ENCODE peak calls at places on chromosome 5, in eight cellular contexts. Q, H, L, N, I, A, W and Y are unnamed samples.

GRCh38 chr5:43231977-43232376 is 40.0 kb downstream of the NIM1K start:
- DNase-seq in Q (peak), W (no peak), H (peak), I (no peak), L (peak), A (no peak), N (no peak), Y (no peak)

GRCh38 chr5:14665110-14665822 is 748 bp downstream of the OTULIN start:
- DNase-seq in Q (peak), I (peak), N (no peak), A (no peak), W (peak), L (peak), H (no peak), Y (no peak)

GRCh38 chr5:150542933-150543445 is 35.1 kb downstream of the NDST1 start:
- DNase-seq in H (no peak), Q (no peak), N (no peak), A (no peak), L (no peak), W (peak), I (no peak), Y (no peak)

GRCh38 chr5:169097374-169097831 is 203.5 kb downstream of the SLIT3 start:
- DNase-seq in W (no peak), L (peak), H (no peak), N (no peak), A (no peak), Q (no peak), I (no peak), Y (no peak)

GRCh38 chr5:134590992-134591659 is 41.5 kb downstream of the SAR1B start:
- DNase-seq in N (no peak), H (no peak), Q (peak), I (peak), L (peak), W (peak), A (peak), Y (peak)

GRCh38 chr5:13378073-13378472 is 566.4 kb downstream of the DNAH5 start:
- DNase-seq in Q (peak), A (no peak), I (no peak), N (no peak), L (no peak), H (no peak), W (no peak), Y (no peak)

GRCh38 chr5:170437621-170438375 is 48.6 kb upstream of the KCNMB1 start:
- DNase-seq in W (no peak), Q (no peak), L (no peak), N (no peak), H (no peak), I (no peak), A (peak), Y (no peak)

GRCh38 chr5:88659529-88660325 is 223.3 kb downstream of the MEF2C start:
- DNase-seq in Q (no peak), I (peak), A (no peak), W (no peak), N (no peak), L (peak), H (peak), Y (peak)

GRCh38 chr5:112154940-112155686 is 264.0 kb downstream of the EPB41L4A start:
- DNase-seq in I (no peak), W (no peak), L (no peak), A (no peak), H (no peak), N (no peak), Q (peak), Y (no peak)

GRCh38 chr5:112862085-112862484 is 998 bp downstream of the SRP19 start:
- DNase-seq in I (no peak), N (no peak), W (no peak), A (no peak), L (peak), H (no peak), Q (no peak), Y (no peak)

GRCh38 chr5:88094403-88094802 is 174.2 kb downstream of the TMEM161B start:
- DNase-seq in A (no peak), H (no peak), L (no peak), N (no peak), I (no peak), Q (no peak), W (no peak), Y (no peak)

GRCh38 chr5:90606539-90606938 is 47.9 kb downstream of the ADGRV1 start:
- DNase-seq in Q (peak), W (no peak), N (no peak), I (no peak), L (no peak), H (no peak), A (no peak), Y (no peak)

GRCh38 chr5:145130996-145131395 is 704.1 kb downstream of the PRELID2 start:
- DNase-seq in H (no peak), Q (no peak), W (no peak), L (no peak), A (no peak), I (no peak), N (no peak), Y (no peak)

GRCh38 chr5:171953860-171954701 is 52.4 kb downstream of the FBXW11 start:
- DNase-seq in A (no peak), W (no peak), H (no peak), L (no peak), N (no peak), I (no peak), Q (peak), Y (no peak)

GRCh38 chr5:139445325-139446170 is 6.2 kb upstream of the DNAJC18 start:
- DNase-seq in W (no peak), H (no peak), A (no peak), I (no peak), N (no peak), L (no peak), Q (peak), Y (no peak)

GRCh38 chr5:34717426-34718327 is 61.5 kb downstream of the RAI14 start:
- DNase-seq in W (no peak), A (no peak), Q (peak), H (peak), N (no peak), I (no peak), L (peak), Y (no peak)

GRCh38 chr5:87756951-87757350 is 344.2 kb upstream of the CCNH start:
- DNase-seq in N (no peak), A (no peak), W (no peak), Q (no peak), L (no peak), I (no peak), H (no peak), Y (no peak)

GRCh38 chr5:130279386-130279785 is 375.1 kb downstream of the CHSY3 start:
- DNase-seq in L (no peak), Q (peak), W (no peak), I (no peak), H (no peak), A (no peak), N (no peak), Y (no peak)

GRCh38 chr5:99032234-99033013 is 103.6 kb upstream of the CHD1 start:
- DNase-seq in H (peak), N (peak), L (peak), W (peak), I (peak), Q (peak), A (no peak), Y (peak)

GRCh38 chr5:154220625-154221024 is 30.1 kb downstream of the GALNT10 start:
- DNase-seq in L (no peak), H (no peak), N (no peak), W (no peak), A (no peak), Q (peak), I (no peak), Y (no peak)

GRCh38 chr5:135999396-136000139 is 29.2 kb upstream of the TGFBI start:
- DNase-seq in H (no peak), N (no peak), L (peak), W (no peak), A (no peak), Q (peak), I (no peak), Y (no peak)

GRCh38 chr5:8376478-8376877 is 507.5 kb downstream of the MTRR start:
- DNase-seq in L (no peak), A (no peak), W (no peak), Q (no peak), I (no peak), H (no peak), N (no peak), Y (no peak)

GRCh38 chr5:158301186-158301585 is 442.2 kb upstream of the CLINT1 start:
- DNase-seq in I (no peak), Q (no peak), N (no peak), A (no peak), W (no peak), L (no peak), H (no peak), Y (no peak)

GRCh38 chr5:57902035-57902434 is 419.4 kb upstream of the ACTBL2 start:
- DNase-seq in H (no peak), L (no peak), Q (peak), A (no peak), N (no peak), I (no peak), W (no peak), Y (no peak)

GRCh38 chr5:77852514-77853352 is 76.6 kb upstream of the TBCA start:
- DNase-seq in H (peak), I (peak), A (no peak), Q (peak), W (peak), N (no peak), L (peak), Y (peak)

GRCh38 chr5:64497390-64497789 is 8.4 kb upstream of the RGS7BP start:
- DNase-seq in A (no peak), L (no peak), Q (peak), N (no peak), I (no peak), H (no peak), W (no peak), Y (no peak)

GRCh38 chr5:83095973-83096539 is 18.7 kb downstream of the XRCC4 start:
- DNase-seq in A (no peak), H (no peak), L (no peak), W (no peak), N (no peak), I (no peak), Q (peak), Y (no peak)

GRCh38 chr5:60844429-60844890 is 391 bp upstream of the ELOVL7 start:
- DNase-seq in W (no peak), N (no peak), L (no peak), I (no peak), H (no peak), Q (peak), A (no peak), Y (peak)

GRCh38 chr5:113507601-113508000 is 5.9 kb upstream of the YTHDC2 start:
- DNase-seq in N (no peak), H (no peak), L (no peak), I (no peak), A (no peak), W (no peak), Q (no peak), Y (no peak)

GRCh38 chr5:127705120-127705892 is 2.1 kb downstream of the CCDC192 start:
- DNase-seq in H (no peak), Q (peak), W (no peak), A (no peak), L (no peak), I (no peak), N (no peak), Y (no peak)

GRCh38 chr5:77843570-77844407 is 67.7 kb upstream of the TBCA start:
- DNase-seq in Q (peak), H (peak), I (no peak), N (no peak), L (peak), A (no peak), W (no peak), Y (no peak)

GRCh38 chr5:39716532-39716971 is 291.8 kb upstream of the DAB2 start:
- DNase-seq in H (peak), N (no peak), A (no peak), W (peak), I (peak), L (peak), Q (peak), Y (peak)

GRCh38 chr5:135126688-135127603 is 92.9 kb upstream of the PITX1 start:
- DNase-seq in L (no peak), A (no peak), I (no peak), W (peak), Q (no peak), N (no peak), H (no peak), Y (no peak)

GRCh38 chr5:62466228-62466627 is 53.7 kb downstream of the IPO11 start:
- DNase-seq in H (no peak), Q (peak), L (no peak), N (no peak), A (no peak), W (no peak), I (no peak), Y (no peak)

GRCh38 chr5:63961598-63962161 is 565 bp downstream of the HTR1A start:
- DNase-seq in N (no peak), Q (no peak), A (no peak), I (peak), H (peak), L (peak), W (no peak), Y (peak)

GRCh38 chr5:134417707-134418106 is 6.0 kb upstream of the CDKN2AIPNL start:
- DNase-seq in A (no peak), L (no peak), W (no peak), N (no peak), I (no peak), Q (no peak), H (no peak), Y (no peak)

GRCh38 chr5:137350791-137351190 is 148.3 kb downstream of the SPOCK1 start:
- DNase-seq in W (no peak), I (no peak), Q (no peak), N (no peak), L (no peak), H (no peak), A (no peak), Y (no peak)

DNA sequence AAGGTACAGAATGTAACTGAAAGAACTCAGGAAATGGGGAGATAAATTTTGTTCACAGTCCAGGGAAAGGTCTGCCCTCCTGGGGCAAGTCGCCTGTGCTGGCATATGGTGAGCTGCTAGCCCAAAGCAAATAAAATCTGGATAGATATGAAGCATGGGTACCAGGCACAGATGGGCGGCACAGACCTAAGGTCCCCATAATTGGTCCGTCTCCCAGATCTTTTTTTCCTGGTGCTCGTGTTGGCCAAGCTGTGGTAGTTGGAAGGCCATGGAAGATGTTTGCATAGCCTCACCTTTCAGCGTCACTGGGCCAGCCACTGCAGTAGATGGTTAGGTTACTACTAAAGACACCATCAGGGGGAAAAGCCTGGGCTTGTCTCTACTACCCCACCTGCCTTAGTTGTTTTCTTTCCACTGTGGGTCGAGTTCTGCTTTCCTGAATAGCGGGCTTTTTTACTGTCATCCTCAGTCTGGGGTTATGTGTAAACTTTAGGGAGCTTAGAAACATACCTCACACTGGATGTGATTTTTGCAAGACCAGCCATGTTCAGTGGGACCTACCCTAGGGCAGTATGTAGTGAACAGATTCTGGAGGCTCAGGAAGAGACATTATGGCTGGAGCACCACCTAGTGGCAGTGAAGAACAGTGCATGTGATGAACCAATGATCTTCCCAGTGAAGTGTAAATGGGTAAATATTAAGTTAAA is 24.2 kb upstream of the GLRX start:
- DNase-seq in W (peak), Q (peak), N (peak), L (peak), I (peak), H (peak), A (peak), Y (peak)
- TF ChIP-seq CTCF in W (peak), Q (peak), N (peak), L (peak), I (peak), H (peak), A (peak), Y (peak)

GRCh38 chr5:181088289-181088688 is 42.7 kb downstream of the OR2V1 start:
- DNase-seq in H (peak), Q (no peak), L (peak), N (no peak), I (no peak), W (no peak), A (no peak), Y (no peak)
- TF ChIP-seq CTCF in H (no peak), Q (peak), L (peak), N (no peak), I (peak), W (peak), A (peak), Y (peak)

DNA sequence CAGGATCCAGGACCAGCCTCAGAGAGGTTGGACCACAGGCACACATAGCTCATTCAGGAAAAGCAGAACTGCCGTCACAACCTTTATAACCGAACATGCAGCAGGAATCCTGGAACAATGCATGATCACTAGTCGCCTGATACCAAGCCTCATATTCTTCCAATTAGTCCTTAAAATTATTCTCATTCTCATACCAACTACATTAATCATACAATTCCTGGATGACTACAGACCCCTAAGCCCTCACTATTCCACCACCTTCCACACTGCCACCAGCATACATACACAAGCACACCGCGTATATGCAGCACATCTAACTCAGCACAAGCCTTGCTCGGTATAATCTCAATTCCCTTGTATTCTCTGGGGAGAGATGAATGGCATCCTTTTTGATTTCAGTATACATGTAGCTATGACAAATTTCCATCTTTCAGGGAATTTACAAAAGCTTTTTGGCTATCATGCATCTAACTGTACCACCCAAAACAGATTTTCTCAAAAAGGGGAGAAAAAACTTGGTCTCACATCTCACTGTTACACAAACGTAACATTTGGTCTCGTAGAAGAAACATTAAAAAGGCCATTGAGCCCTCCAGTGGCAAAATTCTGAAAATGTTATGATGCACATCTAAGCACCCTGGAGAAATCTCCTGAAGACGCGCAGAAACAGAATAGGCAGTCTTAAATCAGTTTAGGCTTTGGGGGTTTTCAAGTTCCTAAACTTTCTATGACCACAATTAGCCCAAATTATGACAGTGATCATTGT is 46.2 kb downstream of the MCTP1 start:
- DNase-seq in H (no peak), I (no peak), L (no peak), W (no peak), N (no peak), Q (peak), A (no peak), Y (no peak)
- TF ChIP-seq CTCF in H (no peak), I (no peak), L (peak), W (no peak), N (peak), Q (peak), A (peak), Y (peak)

GRCh38 chr5:74015716-74016115 is 389.7 kb downstream of the ARHGEF28 start:
- DNase-seq in L (no peak), I (no peak), Q (no peak), N (no peak), H (no peak), A (no peak), W (no peak), Y (no peak)

GRCh38 chr5:74017112-74017511 is 391.1 kb downstream of the ARHGEF28 start:
- DNase-seq in W (no peak), H (no peak), L (peak), N (no peak), I (no peak), A (no peak), Q (no peak), Y (no peak)

GRCh38 chr5:74017786-74018211 is 391.8 kb downstream of the ARHGEF28 start:
- DNase-seq in L (peak), W (no peak), N (peak), A (no peak), Q (peak), H (no peak), I (no peak), Y (no peak)

GRCh38 chr5:74013222-74013621 is 387.2 kb downstream of the ARHGEF28 start:
- DNase-seq in W (no peak), A (no peak), Q (no peak), L (no peak), I (no peak), N (no peak), H (no peak), Y (no peak)

GRCh38 chr5:74016373-74016772 is 390.4 kb downstream of the ARHGEF28 start:
- DNase-seq in W (no peak), L (peak), I (no peak), N (no peak), H (peak), Q (no peak), A (no peak), Y (peak)
- TF ChIP-seq CTCF in W (no peak), L (peak), I (peak), N (no peak), H (peak), Q (peak), A (no peak), Y (no peak)

GRCh38 chr5:141636413-141637265 is at the start of the genes HDAC3 and RELL2:
- DNase-seq in Q (peak), W (peak), L (peak), N (peak), H (peak), I (peak), A (peak), Y (peak)

GRCh38 chr5:141637266-141637692 is 482 bp downstream of the RELL2 start:
- DNase-seq in A (no peak), W (peak), I (peak), N (no peak), Q (no peak), H (peak), L (peak), Y (no peak)

GRCh38 chr5:141638771-141639170 is 2.0 kb downstream of the RELL2 start:
- DNase-seq in A (no peak), H (no peak), Q (no peak), N (no peak), I (no peak), W (no peak), L (no peak), Y (no peak)

GRCh38 chr5:141639357-141640050 is 2.7 kb downstream of the RELL2 start:
- DNase-seq in H (no peak), Q (no peak), L (no peak), N (no peak), I (no peak), A (no peak), W (no peak), Y (no peak)

DNA sequence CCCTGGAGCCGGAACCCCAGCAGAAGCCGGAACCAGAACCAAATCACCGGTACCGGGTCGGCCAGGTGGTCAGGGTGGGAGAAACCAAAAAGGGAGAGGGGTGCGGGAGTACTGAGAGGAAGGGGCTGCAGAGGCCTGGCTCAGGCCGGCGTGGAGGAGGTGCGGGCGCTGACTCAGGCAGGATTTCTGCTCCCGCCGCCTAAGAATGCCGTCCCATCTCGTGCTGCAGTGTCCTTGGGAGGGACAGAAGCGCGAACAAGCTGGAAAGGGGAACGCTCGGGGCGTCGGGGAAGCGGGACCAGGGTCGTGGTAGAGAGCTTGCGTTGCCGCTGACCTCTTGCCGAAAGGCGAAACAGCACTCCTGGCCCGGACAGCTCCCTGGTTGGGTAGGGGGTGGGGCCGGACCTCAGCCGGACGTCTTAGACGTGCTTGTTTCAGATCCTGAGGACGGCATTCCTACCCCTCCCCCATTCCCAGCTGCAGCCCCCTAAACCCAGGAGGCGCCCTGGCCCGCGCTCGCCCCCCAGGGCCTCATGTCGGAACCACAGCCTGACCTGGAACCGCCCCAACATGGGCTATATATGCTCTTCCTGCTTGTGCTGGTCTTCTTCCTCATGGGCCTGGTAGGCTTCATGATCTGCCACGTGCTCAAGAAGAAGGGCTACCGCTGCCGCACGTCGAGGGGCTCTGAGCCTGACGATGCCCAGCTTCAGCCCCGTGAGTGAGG is 1.1 kb downstream of the RELL2 start:
- DNase-seq in I (peak), L (peak), N (no peak), W (peak), H (peak), A (no peak), Q (peak), Y (peak)
- TF ChIP-seq CTCF in I (peak), L (peak), N (no peak), W (peak), H (no peak), A (peak), Q (peak), Y (peak)

GRCh38 chr5:10741661-10742060 is 19.4 kb downstream of the DAP start:
- DNase-seq in N (no peak), Q (no peak), A (no peak), H (no peak), L (no peak), I (peak), W (no peak), Y (no peak)
- TF ChIP-seq CTCF in N (no peak), Q (no peak), A (no peak), H (no peak), L (peak), I (peak), W (no peak), Y (no peak)